ENCODE peak calls at places on chromosomes 1 and 21, in ten cellular contexts. H, A, W, D, G, N, M, J, E and L are unnamed samples.

GRCh38 chr21:45263534-45263933 is 24.2 kb downstream of the POFUT2 start:
- DNase-seq in H (no peak), A (peak; percentile 32), W (no peak), D (no peak), G (no peak), N (no peak), M (no peak), J (no peak), E (no peak), L (no peak)

GRCh38 chr1:212545941-212546638 is 62.5 kb upstream of the ATF3 start:
- DNase-seq in H (no peak), A (no peak), W (no peak), D (no peak), G (no peak), N (no peak), M (no peak), J (no peak), E (peak; percentile 69), L (no peak)

GRCh38 chr1:156540955-156541354 is 31.4 kb downstream of the IQGAP3 start:
- DNase-seq in H (no peak), A (no peak), W (no peak), D (no peak), G (no peak), N (no peak), M (no peak), J (no peak), E (peak; percentile 62), L (no peak)

GRCh38 chr1:244316407-244316806 is 135.3 kb downstream of the ADSS2 start:
- DNase-seq in H (no peak), A (no peak), W (no peak), D (no peak), G (no peak), N (no peak), M (no peak), J (no peak), E (peak; percentile 42), L (no peak)

GRCh38 chr21:28089599-28090421 is 902.9 kb downstream of the LTN1 start:
- DNase-seq in H (no peak), A (no peak), W (no peak), D (no peak), G (peak; percentile 3), N (no peak), M (no peak), J (no peak), E (no peak), L (no peak)

GRCh38 chr1:185610954-185611353 is 123.2 kb upstream of the HMCN1 start:
- DNase-seq in H (no peak), A (no peak), W (no peak), D (no peak), G (no peak), N (no peak), M (no peak), J (no peak), E (no peak), L (no peak)

GRCh38 chr21:39843483-39843882 is 23.8 kb upstream of the PCP4 start:
- DNase-seq in H (no peak), A (no peak), W (no peak), D (no peak), G (no peak), N (no peak), M (no peak), J (no peak), E (no peak), L (no peak)

GRCh38 chr1:26373281-26373680 is 731 bp upstream of the ZNF683 start:
- DNase-seq in H (no peak), A (no peak), W (no peak), D (peak; percentile 33), G (no peak), N (peak; percentile 67), M (peak; percentile 22), J (no peak), E (no peak), L (no peak)

GRCh38 chr1:35769759-35770446 is at the start of gene CLSPN:
- DNase-seq in H (peak; percentile 100), A (peak; percentile 96), W (peak; percentile 98), D (peak; percentile 86), G (peak; percentile 99), N (peak; percentile 97), M (peak; percentile 89), J (peak; percentile 84), E (peak; percentile 99), L (peak; percentile 92)

GRCh38 chr1:222928212-222928611 is 113.4 kb downstream of the DISP1 start:
- DNase-seq in H (peak; percentile 65), A (no peak), W (no peak), D (no peak), G (peak; percentile 80), N (no peak), M (no peak), J (no peak), E (peak; percentile 18), L (peak; percentile 44)

GRCh38 chr1:189859385-189859977 is 618.2 kb downstream of the BRINP3 start:
- DNase-seq in H (peak; percentile 60), A (no peak), W (peak; percentile 44), D (no peak), G (peak; percentile 25), N (peak; percentile 20), M (no peak), J (no peak), E (peak; percentile 2), L (no peak)

GRCh38 chr1:27179373-27179772 is 24.4 kb upstream of the SLC9A1 start:
- DNase-seq in H (no peak), A (no peak), W (no peak), D (no peak), G (no peak), N (no peak), M (no peak), J (no peak), E (no peak), L (no peak)

GRCh38 chr1:87472716-87473115 is 144.0 kb downstream of the LMO4 start:
- DNase-seq in H (no peak), A (no peak), W (no peak), D (no peak), G (no peak), N (no peak), M (no peak), J (no peak), E (no peak), L (no peak)

GRCh38 chr1:44632511-44633072 is 41.7 kb downstream of the TMEM53 start:
- DNase-seq in H (no peak), A (no peak), W (peak; percentile 56), D (no peak), G (peak; percentile 62), N (no peak), M (no peak), J (no peak), E (no peak), L (no peak)

GRCh38 chr1:110207831-110208230 is 2.3 kb upstream of the KCNC4 start:
- DNase-seq in H (peak; percentile 90), A (peak; percentile 77), W (peak; percentile 68), D (peak; percentile 67), G (peak; percentile 91), N (peak; percentile 79), M (peak; percentile 63), J (no peak), E (peak; percentile 78), L (peak; percentile 83)

GRCh38 chr1:178953034-178953433 is 72.7 kb upstream of the FAM20B start:
- DNase-seq in H (no peak), A (peak; percentile 73), W (no peak), D (no peak), G (no peak), N (no peak), M (no peak), J (no peak), E (no peak), L (peak; percentile 68)

GRCh38 chr1:11541236-11541635 is 62.3 kb downstream of the DISP3 start:
- DNase-seq in H (no peak), A (no peak), W (no peak), D (no peak), G (no peak), N (no peak), M (no peak), J (no peak), E (no peak), L (no peak)

GRCh38 chr1:211935448-211935970 is 99.8 kb downstream of the INTS7 start:
- DNase-seq in H (no peak), A (no peak), W (no peak), D (no peak), G (no peak), N (peak; percentile 40), M (no peak), J (no peak), E (no peak), L (no peak)

GRCh38 chr1:110136911-110137310 is 13.4 kb upstream of the SLC6A17 start:
- DNase-seq in H (peak; percentile 79), A (peak; percentile 60), W (no peak), D (no peak), G (peak; percentile 86), N (peak; percentile 39), M (no peak), J (no peak), E (no peak), L (no peak)

GRCh38 chr1:12460121-12460520 is 157.9 kb downstream of the DHRS3 start:
- DNase-seq in H (no peak), A (no peak), W (no peak), D (no peak), G (no peak), N (no peak), M (no peak), J (no peak), E (no peak), L (no peak)

GRCh38 chr21:45037986-45038385 is 36.4 kb upstream of the ADARB1 start:
- DNase-seq in H (no peak), A (peak; percentile 62), W (no peak), D (no peak), G (no peak), N (no peak), M (no peak), J (no peak), E (no peak), L (no peak)

GRCh38 chr21:15222711-15223110 is 157.9 kb upstream of the NRIP1 start:
- DNase-seq in H (no peak), A (no peak), W (no peak), D (no peak), G (no peak), N (no peak), M (no peak), J (peak; percentile 23), E (no peak), L (no peak)

GRCh38 chr1:88610687-88611086 is 73.4 kb upstream of the PKN2 start:
- DNase-seq in H (no peak), A (no peak), W (no peak), D (no peak), G (no peak), N (no peak), M (no peak), J (no peak), E (no peak), L (no peak)

GRCh38 chr21:33325222-33326067 is 675 bp downstream of the IFNAR1 start:
- DNase-seq in H (no peak), A (peak; percentile 82), W (peak; percentile 61), D (peak; percentile 55), G (no peak), N (peak; percentile 68), M (peak; percentile 47), J (no peak), E (peak; percentile 58), L (peak; percentile 77)

GRCh38 chr1:1359668-1360468 is 1.5 kb upstream of the MXRA8 start:
- DNase-seq in H (peak; percentile 15), A (no peak), W (no peak), D (no peak), G (no peak), N (no peak), M (no peak), J (no peak), E (peak; percentile 69), L (peak; percentile 42)

GRCh38 chr1:230917284-230918135 is 49.2 kb upstream of the C1orf198 start:
- DNase-seq in H (peak; percentile 86), A (peak; percentile 71), W (peak; percentile 62), D (peak; percentile 57), G (peak; percentile 94), N (peak; percentile 76), M (peak; percentile 68), J (no peak), E (peak; percentile 77), L (peak; percentile 66)

GRCh38 chr1:197911857-197912696 is 5.1 kb upstream of the LHX9 start:
- DNase-seq in H (peak; percentile 54), A (no peak), W (no peak), D (no peak), G (peak; percentile 34), N (no peak), M (no peak), J (no peak), E (no peak), L (no peak)

GRCh38 chr1:110674337-110675059 is at the start of gene KCNA3:
- DNase-seq in H (peak; percentile 84), A (peak; percentile 54), W (no peak), D (peak; percentile 53), G (peak; percentile 91), N (peak; percentile 74), M (no peak), J (no peak), E (peak; percentile 18), L (peak; percentile 76)